ENCODE peak calls at places on chromosome 11, in nine cellular contexts. Z is fibroblast of pulmonary artery, I is mucosa of descending colon, U is astrocyte of the spinal cord, O is stomach, V is ovary, W is right lobe of liver, P is body of pancreas, Q is GM23338. G is an unnamed sample.

GRCh38 chr11:18192988-18193387 is 20.4 kb downstream of the MRGPRX4 start:
- DNase-seq in Z (no peak), I (no peak), U (no peak), O (no peak), V (no peak), W (no peak), P (no peak), Q (peak; percentile 81), G (no peak)

GRCh38 chr11:36478700-36479329 is 31.3 kb downstream of the TRAF6 start:
- DNase-seq in Z (peak; percentile 80), I (no peak), U (peak; percentile 72), O (no peak), V (no peak), W (no peak), P (no peak), Q (peak; percentile 73), G (peak; percentile 72)

GRCh38 chr11:27217948-27218410 is 145.0 kb downstream of the CCDC34 start:
- DNase-seq in Z (peak; percentile 58), I (no peak), U (peak; percentile 92), O (no peak), V (no peak), W (no peak), P (peak; percentile 34), Q (no peak), G (peak; percentile 90)

GRCh38 chr11:58577441-58578135 is 1.3 kb upstream of the ZFP91 start:
- DNase-seq in Z (peak; percentile 88), I (peak; percentile 84), U (peak; percentile 83), O (peak; percentile 50), V (no peak), W (peak; percentile 59), P (no peak), Q (no peak), G (peak; percentile 96)

GRCh38 chr11:61828629-61829407 is 718 bp downstream of the FADS2 start:
- DNase-seq in Z (peak; percentile 37), I (no peak), U (peak; percentile 27), O (no peak), V (peak; percentile 59), W (peak; percentile 70), P (peak; percentile 56), Q (peak; percentile 72), G (peak; percentile 21)

GRCh38 chr11:65927904-65928397 is 8.7 kb downstream of the DRAP1 start:
- DNase-seq in Z (no peak), I (peak; percentile 68), U (no peak), O (peak; percentile 55), V (no peak), W (no peak), P (no peak), Q (no peak), G (no peak)

GRCh38 chr11:2590951-2591754 is 108.6 kb downstream of the KCNQ1OT1 start:
- DNase-seq in Z (no peak), I (peak; percentile 30), U (no peak), O (no peak), V (peak; percentile 8), W (no peak), P (no peak), Q (no peak), G (no peak)

GRCh38 chr11:95776859-95777258 is 12.7 kb downstream of the FAM76B start:
- DNase-seq in Z (no peak), I (no peak), U (no peak), O (no peak), V (no peak), W (no peak), P (no peak), Q (no peak), G (no peak)

GRCh38 chr11:57713849-57714248 is 1.5 kb downstream of the TMX2 start:
- DNase-seq in Z (no peak), I (no peak), U (no peak), O (no peak), V (no peak), W (no peak), P (no peak), Q (no peak), G (no peak)

GRCh38 chr11:85896871-85897270 is 41.7 kb downstream of the CCDC83 start:
- DNase-seq in Z (no peak), I (no peak), U (no peak), O (no peak), V (no peak), W (no peak), P (no peak), Q (no peak), G (no peak)
- H3K4me3 ChIP-seq in Z (no peak overlapping the region), I (no peak overlapping the region), U (no peak overlapping the region), O (no peak overlapping the region), V (no peak overlapping the region), W (no peak overlapping the region), P (no peak overlapping the region), Q (no peak overlapping the region), G (no peak overlapping the region)

DNA sequence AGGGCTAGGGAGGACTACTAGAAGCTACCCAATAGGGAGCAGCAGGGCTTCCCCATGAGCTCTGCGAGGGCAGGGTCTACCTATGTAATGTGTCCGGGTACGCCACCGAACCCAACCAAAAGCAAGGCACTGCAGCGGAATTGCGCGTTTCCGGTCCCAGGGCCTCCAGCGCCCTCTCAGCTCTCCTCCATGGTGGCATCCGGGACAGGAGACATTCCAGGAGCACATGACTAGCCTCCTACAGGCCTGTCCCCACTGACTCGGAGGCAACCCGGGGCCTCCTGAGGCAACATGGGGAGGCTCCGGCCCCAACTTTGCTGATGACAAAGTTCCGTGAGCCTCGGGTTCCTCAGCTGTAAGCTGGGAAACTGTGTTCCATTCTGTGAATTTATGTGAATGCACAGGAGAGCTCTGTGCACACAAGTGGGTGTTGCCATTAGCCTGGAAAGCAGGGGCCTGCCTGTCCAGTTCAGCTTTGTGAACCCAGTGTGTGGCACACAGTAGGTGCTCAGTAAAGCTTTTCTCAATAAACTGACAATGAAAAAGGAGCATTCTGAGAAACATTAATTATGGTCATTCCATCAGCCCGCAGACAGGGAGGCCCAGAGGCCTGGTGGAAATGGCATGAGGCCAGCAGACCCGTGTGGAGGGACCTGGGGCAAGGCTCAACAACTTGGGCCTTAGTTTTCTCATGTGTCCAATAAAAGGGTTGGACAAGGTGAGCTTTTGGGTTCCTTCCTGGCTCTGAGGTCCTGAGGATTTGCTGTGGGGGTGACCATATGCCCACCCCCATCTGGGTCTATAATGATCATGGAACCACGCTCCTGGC is 50.3 kb downstream of the CHRDL2 start:
- DNase-seq in Z (no peak), I (no peak), U (no peak), O (peak; percentile 45), V (peak; percentile 30), W (peak; percentile 42), P (peak; percentile 40), Q (no peak), G (no peak)
- TF ChIP-seq CTCF in Z (no peak), I (no peak), U (no peak), O (no peak), V (no peak), W (no peak), P (no peak), Q (no peak), G (no peak)

GRCh38 chr11:22432331-22433065 is 94.3 kb downstream of the SLC17A6 start:
- DNase-seq in Z (peak; percentile 88), I (peak; percentile 42), U (peak; percentile 58), O (no peak), V (peak; percentile 50), W (no peak), P (peak; percentile 43), Q (peak; percentile 92), G (peak; percentile 18)
- H3K4me3 ChIP-seq in Z (peak overlapping the region; percentile 48), I (no peak overlapping the region), U (peak overlapping the region; percentile 40), O (peak overlapping the region; percentile 30), V (peak overlapping the region; percentile 34), W (no peak overlapping the region), P (no peak overlapping the region), Q (peak overlapping the region; percentile 72), G (peak overlapping the region; percentile 34)

GRCh38 chr11:14036495-14036894 is 74.0 kb downstream of the SPON1 start:
- DNase-seq in Z (no peak), I (no peak), U (no peak), O (no peak), V (no peak), W (no peak), P (no peak), Q (no peak), G (no peak)

GRCh38 chr11:14045417-14045816 is 82.9 kb downstream of the SPON1 start:
- DNase-seq in Z (no peak), I (no peak), U (no peak), O (no peak), V (no peak), W (no peak), P (no peak), Q (no peak), G (no peak)

GRCh38 chr11:14041565-14041964 is 79.0 kb downstream of the SPON1 start:
- DNase-seq in Z (no peak), I (no peak), U (no peak), O (no peak), V (no peak), W (no peak), P (no peak), Q (peak; percentile 2), G (no peak)

GRCh38 chr11:14042686-14043440 is 80.3 kb downstream of the SPON1 start:
- DNase-seq in Z (no peak), I (no peak), U (no peak), O (no peak), V (no peak), W (no peak), P (no peak), Q (no peak), G (peak; percentile 13)

GRCh38 chr11:14041040-14041439 is 78.5 kb downstream of the SPON1 start:
- DNase-seq in Z (no peak), I (no peak), U (no peak), O (no peak), V (no peak), W (no peak), P (no peak), Q (peak; percentile 75), G (no peak)
- TF ChIP-seq CTCF in Z (peak; percentile 6), I (no peak), U (peak; percentile 17), O (no peak), V (no peak), W (no peak), P (no peak), Q (peak; percentile 70), G (peak; percentile 25)